ENCODE peak calls at places on chromosomes 5 and 9, in five cellular contexts. M, C, F, I and O are unnamed samples.

GRCh38 chr9:29514336-29514735 is 1941.1 kb upstream of the C9orf72 start:
- DNase-seq in M (no peak), C (no peak), F (no peak), I (peak; percentile 5), O (no peak)

GRCh38 chr9:6160579-6160978 is 55.0 kb upstream of the IL33 start:
- DNase-seq in M (no peak), C (no peak), F (no peak), I (no peak), O (no peak)

GRCh38 chr5:31186672-31187267 is 6.7 kb upstream of the CDH6 start:
- DNase-seq in M (no peak), C (peak; percentile 44), F (no peak), I (peak; percentile 59), O (no peak)

GRCh38 chr5:126716861-126717260 is 60.1 kb upstream of the LMNB1 start:
- DNase-seq in M (no peak), C (no peak), F (no peak), I (no peak), O (no peak)

GRCh38 chr5:180935203-180935602 is 36.2 kb downstream of the BTNL8 start:
- DNase-seq in M (no peak), C (no peak), F (no peak), I (no peak), O (no peak)

GRCh38 chr9:35903049-35903448 is 3.0 kb upstream of the HRCT1 start:
- DNase-seq in M (peak; percentile 59), C (no peak), F (no peak), I (peak; percentile 69), O (no peak)

GRCh38 chr9:84003246-84003645 is 22.6 kb downstream of the RMI1 start:
- DNase-seq in M (no peak), C (no peak), F (no peak), I (no peak), O (no peak)

GRCh38 chr5:1912951-1913565 is 30.3 kb upstream of the IRX4 start:
- DNase-seq in M (no peak), C (no peak), F (no peak), I (no peak), O (no peak)

GRCh38 chr9:38026840-38027527 is 42.0 kb downstream of the SHB start:
- DNase-seq in M (no peak), C (no peak), F (no peak), I (no peak), O (no peak)

GRCh38 chr9:86326536-86326935 is 27.7 kb downstream of the TUT7 start:
- DNase-seq in M (no peak), C (no peak), F (no peak), I (no peak), O (no peak)

GRCh38 chr9:72930828-72931227 is 22.0 kb downstream of the ALDH1A1 start:
- DNase-seq in M (no peak), C (no peak), F (no peak), I (no peak), O (no peak)

GRCh38 chr9:4657426-4658159 is 4.5 kb upstream of the PLPP6 start:
- DNase-seq in M (peak; percentile 42), C (no peak), F (no peak), I (no peak), O (no peak)

GRCh38 chr5:39775458-39776365 is 350.9 kb upstream of the DAB2 start:
- DNase-seq in M (no peak), C (no peak), F (no peak), I (no peak), O (no peak)

GRCh38 chr5:77103457-77103856 is 16.4 kb upstream of the ZBED3 start:
- DNase-seq in M (no peak), C (no peak), F (peak; percentile 44), I (no peak), O (no peak)

GRCh38 chr9:33852216-33852826 is 35.4 kb downstream of the UBE2R2 start:
- DNase-seq in M (peak; percentile 81), C (peak; percentile 5), F (peak; percentile 59), I (peak; percentile 73), O (peak; percentile 82)

GRCh38 chr5:68368686-68369359 is 153.3 kb downstream of the PIK3R1 start:
- DNase-seq in M (no peak), C (no peak), F (no peak), I (no peak), O (no peak)

GRCh38 chr5:9387879-9388278 is 158.0 kb downstream of the SEMA5A start:
- DNase-seq in M (no peak), C (no peak), F (no peak), I (no peak), O (no peak)

GRCh38 chr5:164181604-164182003 is 676.2 kb downstream of the MAT2B start:
- DNase-seq in M (no peak), C (no peak), F (no peak), I (no peak), O (no peak)

GRCh38 chr9:2320126-2320525 is 301.5 kb upstream of the VLDLR start:
- DNase-seq in M (no peak), C (no peak), F (no peak), I (no peak), O (no peak)

GRCh38 chr5:175216991-175217390 is 227.0 kb downstream of the DRD1 start:
- DNase-seq in M (peak; percentile 52), C (no peak), F (no peak), I (no peak), O (peak; percentile 65)

GRCh38 chr9:129482521-129483466 is 138.1 kb downstream of the C9orf50 start:
- DNase-seq in M (peak; percentile 88), C (peak; percentile 49), F (peak; percentile 96), I (peak; percentile 91), O (peak; percentile 90)

GRCh38 chr5:105952875-105953274 is 1717.9 kb downstream of the EFNA5 start:
- DNase-seq in M (no peak), C (no peak), F (no peak), I (no peak), O (no peak)

GRCh38 chr5:132996307-132996706 is 30.0 kb downstream of the ZCCHC10 start:
- DNase-seq in M (no peak), C (no peak), F (no peak), I (peak; percentile 0), O (no peak)

GRCh38 chr9:70576121-70576520 is 161.7 kb upstream of the KLF9 start:
- DNase-seq in M (no peak), C (no peak), F (no peak), I (no peak), O (no peak)

GRCh38 chr9:107198718-107199117 is 84.4 kb upstream of the RAD23B start:
- DNase-seq in M (no peak), C (no peak), F (no peak), I (no peak), O (no peak)

GRCh38 chr9:137753192-137753765 is 124.3 kb upstream of the CACNA1B start:
- DNase-seq in M (no peak), C (no peak), F (no peak), I (no peak), O (no peak)

GRCh38 chr5:72138943-72139467 is 31.7 kb downstream of the MAP1B start:
- DNase-seq in M (no peak), C (no peak), F (no peak), I (no peak), O (no peak)
- H3K4me3 ChIP-seq in M (no peak overlapping the region), C (no peak overlapping the region), F (no peak overlapping the region), I (no peak overlapping the region), O (no peak overlapping the region)

GRCh38 chr9:14314929-14315753 is 1.2 kb upstream of the NFIB start:
- DNase-seq in M (peak; percentile 94), C (peak; percentile 32), F (peak; percentile 94), I (peak; percentile 87), O (peak; percentile 91)

GRCh38 chr9:14313378-14313940 is 482 bp downstream of the NFIB start:
- DNase-seq in M (no peak), C (no peak), F (no peak), I (peak; percentile 68), O (no peak)

GRCh38 chr9:14314424-14314928 is 535 bp upstream of the NFIB start:
- DNase-seq in M (peak; percentile 88), C (no peak), F (peak; percentile 92), I (peak; percentile 59), O (peak; percentile 84)

GRCh38 chr9:14312721-14313377 is 1.1 kb downstream of the NFIB start:
- DNase-seq in M (no peak), C (peak; percentile 31), F (peak; percentile 34), I (peak; percentile 64), O (no peak)

GRCh38 chr9:14313951-14314423 is at the start of gene NFIB:
- DNase-seq in M (peak; percentile 49), C (no peak), F (peak; percentile 58), I (peak; percentile 84), O (no peak)
- H3K4me1 ChIP-seq in M (peaks cover 6% of the 10 kb centered on the region), C (peaks cover 23% of the 10 kb centered on the region), F (no peaks in the 10 kb centered on the region), I (peaks cover 11% of the 10 kb centered on the region), O (peaks cover 35% of the 10 kb centered on the region)

GRCh38 chr9:124384210-124384609 is 31.0 kb downstream of the PSMB7 start:
- DNase-seq in M (no peak), C (no peak), F (no peak), I (no peak), O (no peak)
- H3K4me3 ChIP-seq in M (no peak overlapping the region), C (no peak overlapping the region), F (no peak overlapping the region), I (no peak overlapping the region), O (no peak overlapping the region)

GRCh38 chr9:21997480-21997879 is 2.9 kb downstream of the CDKN2B-AS1 start:
- DNase-seq in M (no peak), C (no peak), F (no peak), I (no peak), O (no peak)
- H3K4me1 ChIP-seq in M (no peaks in the 10 kb centered on the region), C (peaks cover 16% of the 10 kb centered on the region), F (peaks cover 4% of the 10 kb centered on the region), I (no peaks in the 10 kb centered on the region), O (no peaks in the 10 kb centered on the region)

DNA sequence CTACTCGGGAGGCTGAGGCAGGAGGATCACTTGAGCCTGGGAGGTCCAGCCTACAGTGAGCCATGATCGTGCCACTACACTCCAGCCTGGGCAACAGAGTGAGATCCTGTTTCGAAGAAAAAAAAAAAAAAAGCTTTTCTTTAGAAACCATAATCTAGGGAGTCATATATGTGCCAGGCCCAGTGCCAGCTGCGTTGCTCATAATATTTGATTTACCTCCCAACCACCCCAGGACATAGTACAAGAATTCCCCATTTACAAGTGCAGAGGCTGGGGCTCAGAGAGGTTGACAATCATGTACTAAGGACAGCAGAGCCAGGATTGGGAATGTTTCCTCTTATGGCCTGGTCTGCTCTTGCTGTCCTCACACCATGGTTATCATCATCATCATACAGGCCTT is 25.1 kb upstream of the TRIM14 start:
- DNase-seq in M (no peak), C (no peak), F (no peak), I (no peak), O (no peak)
- H3K4me3 ChIP-seq in M (no peak overlapping the region), C (no peak overlapping the region), F (no peak overlapping the region), I (no peak overlapping the region), O (no peak overlapping the region)